ENCODE peak calls at places on chromosomes 13 and 19, in seven cellular contexts. One of them, this sample, is unnamed.

GRCh38 chr13:60583911-60584753 is 187.1 kb downstream of the TDRD3 start:
- DNase-seq in dorsolateral prefrontal cortex: no peak
- DNase-seq in suprapubic skin: no peak
- DNase-seq in neural progenitor cell: peak
- DNase-seq in cardiac muscle cell: peak
- DNase-seq in CD4-positive, alpha-beta memory T cell: no peak
- DNase-seq in naive thymus-derived CD4-positive, alpha-beta T cell: no peak
- DNase-seq in this sample: no peak

GRCh38 chr13:44273991-44274810 is 99.4 kb upstream of the SERP2 start:
- DNase-seq in dorsolateral prefrontal cortex: no peak
- DNase-seq in suprapubic skin: no peak
- DNase-seq in neural progenitor cell: no peak
- DNase-seq in cardiac muscle cell: peak
- DNase-seq in CD4-positive, alpha-beta memory T cell: peak
- DNase-seq in naive thymus-derived CD4-positive, alpha-beta T cell: no peak
- DNase-seq in this sample: no peak

GRCh38 chr13:100506600-100507422 is 81.8 kb downstream of the GGACT start:
- DNase-seq in dorsolateral prefrontal cortex: no peak
- DNase-seq in suprapubic skin: no peak
- DNase-seq in neural progenitor cell: no peak
- DNase-seq in cardiac muscle cell: no peak
- DNase-seq in CD4-positive, alpha-beta memory T cell: no peak
- DNase-seq in naive thymus-derived CD4-positive, alpha-beta T cell: no peak
- DNase-seq in this sample: no peak

GRCh38 chr13:48000559-48001126 is 430 bp downstream of the SUCLA2 start:
- DNase-seq in dorsolateral prefrontal cortex: no peak
- DNase-seq in suprapubic skin: no peak
- DNase-seq in neural progenitor cell: peak
- DNase-seq in cardiac muscle cell: no peak
- DNase-seq in CD4-positive, alpha-beta memory T cell: peak
- DNase-seq in naive thymus-derived CD4-positive, alpha-beta T cell: no peak
- DNase-seq in this sample: no peak

GRCh38 chr13:40624338-40624737 is 42.1 kb downstream of the FOXO1 start:
- DNase-seq in dorsolateral prefrontal cortex: no peak
- DNase-seq in suprapubic skin: no peak
- DNase-seq in neural progenitor cell: no peak
- DNase-seq in cardiac muscle cell: peak
- DNase-seq in CD4-positive, alpha-beta memory T cell: no peak
- DNase-seq in naive thymus-derived CD4-positive, alpha-beta T cell: no peak
- DNase-seq in this sample: no peak

GRCh38 chr19:2315818-2316353 is 7.9 kb upstream of the LINGO3 start:
- DNase-seq in dorsolateral prefrontal cortex: no peak
- DNase-seq in suprapubic skin: no peak
- DNase-seq in neural progenitor cell: peak
- DNase-seq in cardiac muscle cell: peak
- DNase-seq in CD4-positive, alpha-beta memory T cell: no peak
- DNase-seq in naive thymus-derived CD4-positive, alpha-beta T cell: peak
- DNase-seq in this sample: peak

GRCh38 chr19:6801397-6802086 is 29.0 kb downstream of the VAV1 start:
- DNase-seq in dorsolateral prefrontal cortex: no peak
- DNase-seq in suprapubic skin: no peak
- DNase-seq in neural progenitor cell: no peak
- DNase-seq in cardiac muscle cell: peak
- DNase-seq in CD4-positive, alpha-beta memory T cell: peak
- DNase-seq in naive thymus-derived CD4-positive, alpha-beta T cell: peak
- DNase-seq in this sample: no peak

GRCh38 chr13:45863716-45864590 is 12.4 kb upstream of the SIAH3 start:
- DNase-seq in dorsolateral prefrontal cortex: no peak
- DNase-seq in suprapubic skin: no peak
- DNase-seq in neural progenitor cell: peak
- DNase-seq in cardiac muscle cell: no peak
- DNase-seq in CD4-positive, alpha-beta memory T cell: no peak
- DNase-seq in naive thymus-derived CD4-positive, alpha-beta T cell: no peak
- DNase-seq in this sample: no peak

GRCh38 chr13:111210488-111210887 is 95.4 kb downstream of the ARHGEF7 start:
- DNase-seq in dorsolateral prefrontal cortex: no peak
- DNase-seq in suprapubic skin: peak
- DNase-seq in neural progenitor cell: peak
- DNase-seq in cardiac muscle cell: peak
- DNase-seq in CD4-positive, alpha-beta memory T cell: no peak
- DNase-seq in naive thymus-derived CD4-positive, alpha-beta T cell: no peak
- DNase-seq in this sample: peak

GRCh38 chr13:22030321-22030720 is 359.4 kb downstream of the FGF9 start:
- DNase-seq in dorsolateral prefrontal cortex: no peak
- DNase-seq in suprapubic skin: no peak
- DNase-seq in neural progenitor cell: no peak
- DNase-seq in cardiac muscle cell: no peak
- DNase-seq in CD4-positive, alpha-beta memory T cell: no peak
- DNase-seq in naive thymus-derived CD4-positive, alpha-beta T cell: no peak
- DNase-seq in this sample: no peak

GRCh38 chr13:93039131-93039530 is 187.5 kb upstream of the GPC6 start:
- DNase-seq in dorsolateral prefrontal cortex: no peak
- DNase-seq in suprapubic skin: no peak
- DNase-seq in neural progenitor cell: no peak
- DNase-seq in cardiac muscle cell: peak
- DNase-seq in CD4-positive, alpha-beta memory T cell: no peak
- DNase-seq in naive thymus-derived CD4-positive, alpha-beta T cell: no peak
- DNase-seq in this sample: no peak

GRCh38 chr13:77502104-77502720 is 33.3 kb upstream of the SCEL start:
- DNase-seq in dorsolateral prefrontal cortex: no peak
- DNase-seq in suprapubic skin: no peak
- DNase-seq in neural progenitor cell: no peak
- DNase-seq in cardiac muscle cell: no peak
- DNase-seq in CD4-positive, alpha-beta memory T cell: no peak
- DNase-seq in naive thymus-derived CD4-positive, alpha-beta T cell: no peak
- DNase-seq in this sample: no peak

GRCh38 chr19:35716735-35716984 is 1.1 kb upstream of the KMT2B start:
- DNase-seq in dorsolateral prefrontal cortex: no peak
- DNase-seq in suprapubic skin: no peak
- DNase-seq in neural progenitor cell: peak
- DNase-seq in cardiac muscle cell: no peak
- DNase-seq in CD4-positive, alpha-beta memory T cell: no peak
- DNase-seq in naive thymus-derived CD4-positive, alpha-beta T cell: no peak
- DNase-seq in this sample: peak

GRCh38 chr13:20997301-20998061 is 63.9 kb downstream of the LATS2 start:
- DNase-seq in dorsolateral prefrontal cortex: no peak
- DNase-seq in suprapubic skin: no peak
- DNase-seq in neural progenitor cell: no peak
- DNase-seq in cardiac muscle cell: peak
- DNase-seq in CD4-positive, alpha-beta memory T cell: no peak
- DNase-seq in naive thymus-derived CD4-positive, alpha-beta T cell: no peak
- DNase-seq in this sample: no peak

GRCh38 chr13:76023644-76024043 is 387.5 kb downstream of the LMO7 start:
- DNase-seq in dorsolateral prefrontal cortex: no peak
- DNase-seq in suprapubic skin: no peak
- DNase-seq in neural progenitor cell: no peak
- DNase-seq in cardiac muscle cell: no peak
- DNase-seq in CD4-positive, alpha-beta memory T cell: no peak
- DNase-seq in naive thymus-derived CD4-positive, alpha-beta T cell: no peak
- DNase-seq in this sample: no peak

GRCh38 chr19:30222428-30222873 is 149.7 kb upstream of the ZNF536 start:
- DNase-seq in dorsolateral prefrontal cortex: no peak
- DNase-seq in suprapubic skin: peak
- DNase-seq in neural progenitor cell: peak
- DNase-seq in cardiac muscle cell: no peak
- DNase-seq in CD4-positive, alpha-beta memory T cell: no peak
- DNase-seq in naive thymus-derived CD4-positive, alpha-beta T cell: no peak
- DNase-seq in this sample: no peak

GRCh38 chr19:54262470-54262869 is 5.4 kb upstream of the LILRB5 start:
- DNase-seq in dorsolateral prefrontal cortex: no peak
- DNase-seq in suprapubic skin: no peak
- DNase-seq in neural progenitor cell: no peak
- DNase-seq in cardiac muscle cell: no peak
- DNase-seq in CD4-positive, alpha-beta memory T cell: no peak
- DNase-seq in naive thymus-derived CD4-positive, alpha-beta T cell: no peak
- DNase-seq in this sample: no peak

GRCh38 chr13:35732565-35732964 is 256.1 kb upstream of the MAB21L1 start:
- DNase-seq in dorsolateral prefrontal cortex: no peak
- DNase-seq in suprapubic skin: no peak
- DNase-seq in neural progenitor cell: no peak
- DNase-seq in cardiac muscle cell: no peak
- DNase-seq in CD4-positive, alpha-beta memory T cell: no peak
- DNase-seq in naive thymus-derived CD4-positive, alpha-beta T cell: no peak
- DNase-seq in this sample: no peak

GRCh38 chr19:7515091-7515470 is 822 bp upstream of the ZNF358 start:
- DNase-seq in dorsolateral prefrontal cortex: peak
- DNase-seq in suprapubic skin: no peak
- DNase-seq in neural progenitor cell: no peak
- DNase-seq in cardiac muscle cell: no peak
- DNase-seq in CD4-positive, alpha-beta memory T cell: no peak
- DNase-seq in naive thymus-derived CD4-positive, alpha-beta T cell: no peak
- DNase-seq in this sample: no peak

GRCh38 chr19:9014809-9015208 is 4.6 kb upstream of the MUC16 start:
- DNase-seq in dorsolateral prefrontal cortex: no peak
- DNase-seq in suprapubic skin: no peak
- DNase-seq in neural progenitor cell: no peak
- DNase-seq in cardiac muscle cell: no peak
- DNase-seq in CD4-positive, alpha-beta memory T cell: no peak
- DNase-seq in naive thymus-derived CD4-positive, alpha-beta T cell: no peak
- DNase-seq in this sample: no peak

GRCh38 chr13:35953537-35954206 is 177.5 kb downstream of the DCLK1 start:
- DNase-seq in dorsolateral prefrontal cortex: peak
- DNase-seq in suprapubic skin: peak
- DNase-seq in neural progenitor cell: peak
- DNase-seq in cardiac muscle cell: peak
- DNase-seq in CD4-positive, alpha-beta memory T cell: no peak
- DNase-seq in naive thymus-derived CD4-positive, alpha-beta T cell: no peak
- DNase-seq in this sample: peak

GRCh38 chr19:3914199-3914598 is 18.7 kb upstream of the NMRK2 start:
- DNase-seq in dorsolateral prefrontal cortex: no peak
- DNase-seq in suprapubic skin: no peak
- DNase-seq in neural progenitor cell: no peak
- DNase-seq in cardiac muscle cell: no peak
- DNase-seq in CD4-positive, alpha-beta memory T cell: no peak
- DNase-seq in naive thymus-derived CD4-positive, alpha-beta T cell: no peak
- DNase-seq in this sample: no peak

GRCh38 chr19:3073159-3073563 is 10.9 kb upstream of the TLE5 start:
- DNase-seq in dorsolateral prefrontal cortex: no peak
- DNase-seq in suprapubic skin: no peak
- DNase-seq in neural progenitor cell: no peak
- DNase-seq in cardiac muscle cell: peak
- DNase-seq in CD4-positive, alpha-beta memory T cell: no peak
- DNase-seq in naive thymus-derived CD4-positive, alpha-beta T cell: no peak
- DNase-seq in this sample: no peak

GRCh38 chr13:27792393-27793218 is at the start of gene GSX1:
- DNase-seq in dorsolateral prefrontal cortex: peak
- DNase-seq in suprapubic skin: no peak
- DNase-seq in neural progenitor cell: peak
- DNase-seq in cardiac muscle cell: peak
- DNase-seq in CD4-positive, alpha-beta memory T cell: peak
- DNase-seq in naive thymus-derived CD4-positive, alpha-beta T cell: no peak
- DNase-seq in this sample: peak

GRCh38 chr13:76019421-76020044 is 383.4 kb downstream of the LMO7 start:
- DNase-seq in dorsolateral prefrontal cortex: peak
- DNase-seq in suprapubic skin: no peak
- DNase-seq in neural progenitor cell: peak
- DNase-seq in cardiac muscle cell: no peak
- DNase-seq in CD4-positive, alpha-beta memory T cell: no peak
- DNase-seq in naive thymus-derived CD4-positive, alpha-beta T cell: no peak
- DNase-seq in this sample: peak

GRCh38 chr13:23460309-23460708 is 26.8 kb upstream of the SACS start:
- DNase-seq in dorsolateral prefrontal cortex: no peak
- DNase-seq in suprapubic skin: no peak
- DNase-seq in neural progenitor cell: no peak
- DNase-seq in cardiac muscle cell: no peak
- DNase-seq in CD4-positive, alpha-beta memory T cell: no peak
- DNase-seq in naive thymus-derived CD4-positive, alpha-beta T cell: no peak
- DNase-seq in this sample: no peak

GRCh38 chr19:17108453-17108784 is 32.8 kb downstream of the MYO9B start:
- DNase-seq in dorsolateral prefrontal cortex: no peak
- DNase-seq in suprapubic skin: no peak
- DNase-seq in neural progenitor cell: no peak
- DNase-seq in cardiac muscle cell: no peak
- DNase-seq in CD4-positive, alpha-beta memory T cell: no peak
- DNase-seq in naive thymus-derived CD4-positive, alpha-beta T cell: no peak
- DNase-seq in this sample: no peak
- H3K27ac ChIP-seq in dorsolateral prefrontal cortex: peak
- H3K27ac ChIP-seq in suprapubic skin: peak
- H3K27ac ChIP-seq in neural progenitor cell: no peak
- H3K27ac ChIP-seq in cardiac muscle cell: no peak
- H3K27ac ChIP-seq in CD4-positive, alpha-beta memory T cell: no peak
- H3K27ac ChIP-seq in naive thymus-derived CD4-positive, alpha-beta T cell: no peak
- H3K27ac ChIP-seq in this sample: no peak

GRCh38 chr19:49141352-49141751 is 13.8 kb downstream of the HRC start:
- DNase-seq in dorsolateral prefrontal cortex: no peak
- DNase-seq in suprapubic skin: no peak
- DNase-seq in neural progenitor cell: no peak
- DNase-seq in cardiac muscle cell: no peak
- DNase-seq in CD4-positive, alpha-beta memory T cell: no peak
- DNase-seq in naive thymus-derived CD4-positive, alpha-beta T cell: no peak
- DNase-seq in this sample: no peak
- H3K27ac ChIP-seq in dorsolateral prefrontal cortex: no peak
- H3K27ac ChIP-seq in suprapubic skin: no peak
- H3K27ac ChIP-seq in neural progenitor cell: no peak
- H3K27ac ChIP-seq in cardiac muscle cell: no peak
- H3K27ac ChIP-seq in CD4-positive, alpha-beta memory T cell: no peak
- H3K27ac ChIP-seq in naive thymus-derived CD4-positive, alpha-beta T cell: no peak
- H3K27ac ChIP-seq in this sample: no peak

GRCh38 chr13:43239441-43239840 is 216.1 kb downstream of the DNAJC15 start:
- DNase-seq in dorsolateral prefrontal cortex: no peak
- DNase-seq in suprapubic skin: no peak
- DNase-seq in neural progenitor cell: no peak
- DNase-seq in cardiac muscle cell: no peak
- DNase-seq in CD4-positive, alpha-beta memory T cell: no peak
- DNase-seq in naive thymus-derived CD4-positive, alpha-beta T cell: no peak
- DNase-seq in this sample: no peak

GRCh38 chr13:43238341-43239083 is 215.1 kb downstream of the DNAJC15 start:
- DNase-seq in dorsolateral prefrontal cortex: no peak
- DNase-seq in suprapubic skin: no peak
- DNase-seq in neural progenitor cell: no peak
- DNase-seq in cardiac muscle cell: no peak
- DNase-seq in CD4-positive, alpha-beta memory T cell: no peak
- DNase-seq in naive thymus-derived CD4-positive, alpha-beta T cell: no peak
- DNase-seq in this sample: no peak

GRCh38 chr13:43237616-43238015 is 214.2 kb downstream of the DNAJC15 start:
- DNase-seq in dorsolateral prefrontal cortex: no peak
- DNase-seq in suprapubic skin: no peak
- DNase-seq in neural progenitor cell: no peak
- DNase-seq in cardiac muscle cell: no peak
- DNase-seq in CD4-positive, alpha-beta memory T cell: no peak
- DNase-seq in naive thymus-derived CD4-positive, alpha-beta T cell: no peak
- DNase-seq in this sample: no peak

GRCh38 chr13:43242040-43242439 is 218.7 kb downstream of the DNAJC15 start:
- DNase-seq in dorsolateral prefrontal cortex: no peak
- DNase-seq in suprapubic skin: no peak
- DNase-seq in neural progenitor cell: no peak
- DNase-seq in cardiac muscle cell: no peak
- DNase-seq in CD4-positive, alpha-beta memory T cell: no peak
- DNase-seq in naive thymus-derived CD4-positive, alpha-beta T cell: no peak
- DNase-seq in this sample: no peak

GRCh38 chr13:43240278-43240677 is 216.9 kb downstream of the DNAJC15 start:
- DNase-seq in dorsolateral prefrontal cortex: no peak
- DNase-seq in suprapubic skin: no peak
- DNase-seq in neural progenitor cell: no peak
- DNase-seq in cardiac muscle cell: no peak
- DNase-seq in CD4-positive, alpha-beta memory T cell: no peak
- DNase-seq in naive thymus-derived CD4-positive, alpha-beta T cell: no peak
- DNase-seq in this sample: no peak
- H3K27ac ChIP-seq in dorsolateral prefrontal cortex: no peak
- H3K27ac ChIP-seq in suprapubic skin: no peak
- H3K27ac ChIP-seq in neural progenitor cell: no peak
- H3K27ac ChIP-seq in cardiac muscle cell: no peak
- H3K27ac ChIP-seq in CD4-positive, alpha-beta memory T cell: no peak
- H3K27ac ChIP-seq in naive thymus-derived CD4-positive, alpha-beta T cell: no peak
- H3K27ac ChIP-seq in this sample: no peak

GRCh38 chr13:113447596-113447995 is 5.7 kb downstream of the ADPRHL1 start:
- DNase-seq in dorsolateral prefrontal cortex: no peak
- DNase-seq in suprapubic skin: no peak
- DNase-seq in neural progenitor cell: no peak
- DNase-seq in cardiac muscle cell: no peak
- DNase-seq in CD4-positive, alpha-beta memory T cell: no peak
- DNase-seq in naive thymus-derived CD4-positive, alpha-beta T cell: no peak
- DNase-seq in this sample: no peak
- H3K27ac ChIP-seq in dorsolateral prefrontal cortex: no peak
- H3K27ac ChIP-seq in suprapubic skin: no peak
- H3K27ac ChIP-seq in neural progenitor cell: no peak
- H3K27ac ChIP-seq in cardiac muscle cell: peak
- H3K27ac ChIP-seq in CD4-positive, alpha-beta memory T cell: no peak
- H3K27ac ChIP-seq in naive thymus-derived CD4-positive, alpha-beta T cell: no peak
- H3K27ac ChIP-seq in this sample: no peak

This sample was measured in caudate nucleus.